ENCODE peak calls at places on chromosomes 7 and 10, in four cellular contexts. C is fibroblast of villous mesenchyme, D is fibroblast of pulmonary artery, A is GM06990. J is an unnamed sample.

GRCh38 chr7:604038-604883 is 84.6 kb upstream of the PDGFA start:
- DNase-seq in C (peak; percentile 88), D (peak; percentile 95), A (peak; percentile 92), J (peak; percentile 10)

GRCh38 chr10:34653530-34653929 is 161.6 kb downstream of the PARD3 start:
- DNase-seq in C (no peak), D (no peak), A (no peak), J (no peak)

GRCh38 chr10:19049577-19049976 is 976 bp downstream of the MALRD1 start:
- DNase-seq in C (no peak), D (no peak), A (no peak), J (no peak)

GRCh38 chr10:67487199-67487598 is 208.8 kb downstream of the CTNNA3 start:
- DNase-seq in C (no peak), D (no peak), A (no peak), J (no peak)

GRCh38 chr7:108598858-108599257 is 29.2 kb downstream of the DNAJB9 start:
- DNase-seq in C (no peak), D (no peak), A (no peak), J (no peak)

GRCh38 chr7:137927386-137927785 is 74.5 kb downstream of the CREB3L2 start:
- DNase-seq in C (no peak), D (no peak), A (no peak), J (no peak)

GRCh38 chr10:80415734-80416281 is 7.5 kb downstream of the PRXL2A start:
- DNase-seq in C (peak; percentile 64), D (peak; percentile 39), A (no peak), J (no peak)

GRCh38 chr7:4798706-4799235 is 23.3 kb downstream of the AP5Z1 start:
- DNase-seq in C (no peak), D (no peak), A (no peak), J (no peak)

GRCh38 chr7:37491919-37492694 is 43.4 kb upstream of the ELMO1 start:
- DNase-seq in C (no peak), D (no peak), A (no peak), J (no peak)

GRCh38 chr7:138000081-138000701 is 1.7 kb downstream of the CREB3L2 start:
- DNase-seq in C (peak; percentile 100), D (peak; percentile 94), A (no peak), J (peak; percentile 98)

GRCh38 chr7:4784799-4785198 is 9.4 kb downstream of the AP5Z1 start:
- DNase-seq in C (no peak), D (no peak), A (no peak), J (no peak)

GRCh38 chr10:109988231-109988630 is 19.6 kb upstream of the ADD3 start:
- DNase-seq in C (no peak), D (no peak), A (no peak), J (peak; percentile 49)

GRCh38 chr7:138008046-138008587 is 6.2 kb upstream of the CREB3L2 start:
- DNase-seq in C (no peak), D (no peak), A (no peak), J (no peak)

GRCh38 chr10:5560844-5561703 is 36.3 kb downstream of the CALML3 start:
- DNase-seq in C (no peak), D (no peak), A (no peak), J (no peak)

GRCh38 chr7:27802977-27803376 is 63.0 kb downstream of the TAX1BP1 start:
- DNase-seq in C (peak; percentile 52), D (peak; percentile 77), A (no peak), J (peak; percentile 84)

GRCh38 chr7:150998341-150998740 is 7.5 kb downstream of the NOS3 start:
- DNase-seq in C (no peak), D (no peak), A (no peak), J (no peak)

GRCh38 chr7:93601363-93601762 is 26.8 kb upstream of the CALCR start:
- DNase-seq in C (no peak), D (no peak), A (no peak), J (peak; percentile 3)
- TF ChIP-seq CTCF in C (no peak), D (no peak), A (no peak), J (no peak)

GRCh38 chr10:118732253-118733194 is 22.2 kb downstream of the CACUL1 start:
- DNase-seq in C (peak; percentile 26), D (no peak), A (no peak), J (no peak)

GRCh38 chr10:118737594-118738302 is 17.0 kb downstream of the CACUL1 start:
- DNase-seq in C (no peak), D (no peak), A (no peak), J (no peak)

GRCh38 chr10:118735294-118735693 is 19.5 kb downstream of the CACUL1 start:
- DNase-seq in C (no peak), D (no peak), A (no peak), J (no peak)

GRCh38 chr10:118730699-118731456 is 23.9 kb downstream of the CACUL1 start:
- DNase-seq in C (no peak), D (no peak), A (no peak), J (no peak)

GRCh38 chr10:118734477-118734876 is 20.3 kb downstream of the CACUL1 start:
- DNase-seq in C (peak; percentile 16), D (no peak), A (no peak), J (no peak)
- TF ChIP-seq CTCF in C (peak; percentile 35), D (peak; percentile 46), A (peak; percentile 47), J (peak; percentile 44)

DNA sequence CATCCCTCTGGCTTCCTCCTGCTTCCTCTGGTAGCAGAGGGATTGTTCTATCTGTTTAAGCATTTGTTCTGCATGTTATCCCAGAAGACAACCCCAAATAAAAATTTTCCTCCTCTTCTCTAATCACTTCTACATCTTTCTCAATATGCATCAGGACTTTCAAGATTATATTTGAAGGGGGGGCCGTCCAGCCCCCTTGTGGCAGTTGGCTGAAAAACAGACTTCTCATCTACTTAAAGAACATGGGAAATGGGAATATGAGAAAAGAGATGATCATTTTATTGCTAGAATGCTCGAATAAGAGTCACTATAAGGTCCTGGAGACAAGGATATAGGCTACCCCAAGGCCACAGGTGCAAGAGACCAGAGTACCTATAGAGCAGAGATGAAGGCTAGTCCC is 466.0 kb downstream of the REEP3 start:
- DNase-seq in C (no peak), D (no peak), A (no peak), J (no peak)
- TF ChIP-seq CTCF in C (no peak), D (no peak), A (peak; percentile 47), J (no peak)

GRCh38 chr7:128861957-128862570 is 592 bp upstream of the ATP6V1F start:
- DNase-seq in C (no peak), D (no peak), A (no peak), J (no peak)

GRCh38 chr7:128865303-128865702 is 2.6 kb downstream of the ATP6V1F start:
- DNase-seq in C (no peak), D (no peak), A (no peak), J (no peak)

GRCh38 chr7:128862571-128863432 is at the start of gene ATP6V1F:
- DNase-seq in C (peak; percentile 98), D (peak; percentile 98), A (peak; percentile 99), J (peak; percentile 96)

GRCh38 chr7:128865996-128866877 is 3.6 kb downstream of the ATP6V1F start:
- DNase-seq in C (no peak), D (no peak), A (no peak), J (no peak)

GRCh38 chr7:128863433-128863989 is 855 bp downstream of the ATP6V1F start:
- DNase-seq in C (peak; percentile 66), D (peak; percentile 77), A (peak; percentile 36), J (peak; percentile 76)
- TF ChIP-seq CTCF in C (peak; percentile 63), D (peak; percentile 65), A (peak; percentile 59), J (peak; percentile 61)

DNA sequence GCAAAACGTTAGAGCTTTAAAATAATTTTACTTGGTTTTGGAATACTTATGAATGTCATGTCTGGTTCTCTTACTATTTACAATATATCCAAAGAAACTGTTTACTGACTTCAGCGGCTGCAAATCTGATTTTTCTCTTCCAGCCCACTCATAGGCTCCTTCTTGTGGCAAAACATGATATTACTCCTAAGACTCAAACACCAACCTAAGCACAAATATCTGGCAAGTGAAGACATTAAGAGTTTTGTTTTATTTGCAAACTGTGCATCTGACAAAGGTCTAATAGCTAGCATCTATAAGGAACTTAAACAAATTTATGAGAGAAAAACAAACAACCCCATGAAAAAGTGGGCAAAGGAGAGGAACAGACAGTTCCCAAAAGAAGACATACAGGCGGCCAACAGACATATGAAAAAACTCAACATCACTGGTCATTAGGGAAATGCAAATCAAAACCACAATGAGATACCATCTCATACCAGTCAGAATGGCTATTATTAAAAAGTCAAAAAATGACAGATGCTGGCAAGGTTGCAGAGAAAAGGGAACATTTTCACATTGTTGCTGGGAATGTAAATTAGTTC is 20.3 kb upstream of the GJC3 start:
- DNase-seq in C (peak; percentile 23), D (peak; percentile 40), A (no peak), J (peak; percentile 28)
- TF ChIP-seq CTCF in C (peak; percentile 46), D (peak; percentile 50), A (peak; percentile 54), J (peak; percentile 47)

DNA sequence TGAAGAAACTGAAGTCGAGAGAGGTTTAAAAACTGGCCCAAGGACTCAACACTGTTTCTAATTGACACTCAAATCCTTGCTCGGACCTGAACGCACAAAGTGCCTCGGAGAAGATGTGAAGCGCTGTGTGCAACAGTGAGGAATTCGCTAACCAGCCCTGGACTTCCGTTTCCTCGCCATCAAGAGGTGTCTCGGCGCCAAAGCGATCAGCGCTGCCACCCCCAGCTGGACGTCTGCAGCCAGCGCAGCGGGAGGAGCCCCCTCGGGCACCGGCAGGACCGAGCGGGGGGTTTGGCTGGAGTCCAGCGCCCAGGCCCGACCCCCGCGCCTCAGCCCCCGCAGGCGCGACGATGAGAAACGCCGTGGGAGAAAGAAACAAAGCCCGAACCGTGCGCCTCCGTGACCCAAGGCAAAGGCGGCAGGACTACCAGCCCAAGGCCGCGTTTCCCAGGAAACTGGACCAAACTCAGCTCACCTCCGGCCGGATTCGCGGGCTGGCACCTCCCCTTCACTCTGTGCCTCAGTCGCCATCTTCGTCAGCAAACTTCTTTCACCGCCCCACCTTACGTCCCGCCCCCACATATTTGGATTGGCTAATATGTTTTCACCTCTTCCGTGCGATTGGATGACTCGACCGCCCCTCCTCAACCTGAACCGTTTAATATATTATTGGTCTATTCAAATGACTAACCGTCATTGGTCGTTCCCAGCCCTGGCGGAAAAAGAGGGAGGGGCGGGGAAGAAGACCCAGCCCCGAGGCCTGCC is at the start of gene ARHGAP19:
- DNase-seq in C (peak; percentile 99), D (peak; percentile 99), A (peak; percentile 87), J (peak; percentile 98)
- TF ChIP-seq CTCF in C (peak; percentile 33), D (peak; percentile 0), A (peak; percentile 23), J (no peak)

DNA sequence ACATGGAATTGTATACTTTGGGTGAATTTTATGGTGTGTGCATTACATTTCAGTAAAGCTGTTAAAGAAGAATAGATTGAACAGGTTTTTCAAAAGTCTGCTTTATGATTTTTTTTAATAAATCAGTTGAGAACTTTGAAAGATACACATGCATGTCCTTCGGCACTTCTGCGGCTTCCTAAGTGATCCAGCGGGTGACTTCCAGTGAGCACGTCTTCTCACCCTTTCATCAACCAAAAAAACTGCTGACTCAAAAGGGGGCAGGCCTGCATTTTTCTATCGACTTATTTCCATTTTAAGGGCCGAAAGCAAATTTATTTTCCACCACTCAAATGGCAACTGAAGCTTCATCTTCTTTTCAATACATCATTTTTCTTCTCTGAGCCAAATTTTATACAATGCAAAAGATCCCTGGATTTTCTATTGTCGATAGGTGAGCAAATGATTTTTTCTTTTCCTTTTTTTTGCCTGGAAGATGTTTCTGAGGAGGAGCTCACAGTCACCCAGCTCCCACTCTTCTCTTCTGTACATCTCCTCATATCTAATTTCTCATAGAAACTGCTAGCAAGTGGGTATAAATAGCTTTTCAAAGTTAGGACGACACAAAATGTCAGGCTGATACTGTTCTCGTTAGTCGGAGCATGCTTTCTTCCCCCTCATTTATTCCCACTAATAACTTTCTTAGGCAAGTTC is 10.2 kb downstream of the CHST15 start:
- DNase-seq in C (no peak), D (no peak), A (no peak), J (no peak)
- TF ChIP-seq CTCF in C (no peak), D (no peak), A (no peak), J (no peak)